ENCODE peak calls at places on chromosome 21, in six cellular contexts. One of them, this sample, is unnamed.

GRCh38 chr21:24045373-24045772 is 1561.9 kb downstream of the MRPL39 start:
- DNase-seq in NCI-H187 treated with DMSO at 0.1 percent for 48 hours: no peak
- DNase-seq in left colon: no peak
- DNase-seq in activated T-cell treated with anti-CD3 and anti-CD28 coated beads for 1 hour: no peak
- DNase-seq in HuH-7.5: no peak
- DNase-seq in NCI-H226: no peak
- DNase-seq in this sample: no peak

GRCh38 chr21:27536319-27536718 is 569.4 kb upstream of the ADAMTS5 start:
- DNase-seq in NCI-H187 treated with DMSO at 0.1 percent for 48 hours: no peak
- DNase-seq in left colon: no peak
- DNase-seq in activated T-cell treated with anti-CD3 and anti-CD28 coated beads for 1 hour: no peak
- DNase-seq in HuH-7.5: no peak
- DNase-seq in NCI-H226: peak
- DNase-seq in this sample: no peak

GRCh38 chr21:25558123-25558522 is 49.2 kb downstream of the MRPL39 start:
- DNase-seq in NCI-H187 treated with DMSO at 0.1 percent for 48 hours: no peak
- DNase-seq in left colon: no peak
- DNase-seq in activated T-cell treated with anti-CD3 and anti-CD28 coated beads for 1 hour: no peak
- DNase-seq in HuH-7.5: no peak
- DNase-seq in NCI-H226: no peak
- DNase-seq in this sample: no peak

GRCh38 chr21:40905251-40905650 is 58.3 kb upstream of the DSCAM start:
- DNase-seq in NCI-H187 treated with DMSO at 0.1 percent for 48 hours: no peak
- DNase-seq in left colon: no peak
- DNase-seq in activated T-cell treated with anti-CD3 and anti-CD28 coated beads for 1 hour: no peak
- DNase-seq in HuH-7.5: no peak
- DNase-seq in NCI-H226: no peak
- DNase-seq in this sample: no peak

GRCh38 chr21:18951291-18952038 is 547.9 kb upstream of the TMPRSS15 start:
- DNase-seq in NCI-H187 treated with DMSO at 0.1 percent for 48 hours: no peak
- DNase-seq in left colon: peak
- DNase-seq in activated T-cell treated with anti-CD3 and anti-CD28 coated beads for 1 hour: no peak
- DNase-seq in HuH-7.5: no peak
- DNase-seq in NCI-H226: no peak
- DNase-seq in this sample: no peak

GRCh38 chr21:45974073-45975016 is 7.2 kb upstream of the COL6A1 start:
- DNase-seq in NCI-H187 treated with DMSO at 0.1 percent for 48 hours: no peak
- DNase-seq in left colon: peak
- DNase-seq in activated T-cell treated with anti-CD3 and anti-CD28 coated beads for 1 hour: no peak
- DNase-seq in HuH-7.5: peak
- DNase-seq in NCI-H226: peak
- DNase-seq in this sample: no peak

GRCh38 chr21:41662161-41662560 is 104.7 kb downstream of the RIPK4 start:
- DNase-seq in NCI-H187 treated with DMSO at 0.1 percent for 48 hours: no peak
- DNase-seq in left colon: no peak
- DNase-seq in activated T-cell treated with anti-CD3 and anti-CD28 coated beads for 1 hour: no peak
- DNase-seq in HuH-7.5: no peak
- DNase-seq in NCI-H226: no peak
- DNase-seq in this sample: no peak

GRCh38 chr21:16084776-16085364 is 355.1 kb downstream of the USP25 start:
- DNase-seq in NCI-H187 treated with DMSO at 0.1 percent for 48 hours: no peak
- DNase-seq in left colon: no peak
- DNase-seq in activated T-cell treated with anti-CD3 and anti-CD28 coated beads for 1 hour: no peak
- DNase-seq in HuH-7.5: no peak
- DNase-seq in NCI-H226: no peak
- DNase-seq in this sample: no peak

GRCh38 chr21:32283001-32283400 is 4.2 kb upstream of the MIS18A start:
- DNase-seq in NCI-H187 treated with DMSO at 0.1 percent for 48 hours: no peak
- DNase-seq in left colon: no peak
- DNase-seq in activated T-cell treated with anti-CD3 and anti-CD28 coated beads for 1 hour: no peak
- DNase-seq in HuH-7.5: no peak
- DNase-seq in NCI-H226: no peak
- DNase-seq in this sample: no peak

GRCh38 chr21:25735895-25736597 is 1.3 kb downstream of the GABPA start:
- DNase-seq in NCI-H187 treated with DMSO at 0.1 percent for 48 hours: no peak
- DNase-seq in left colon: no peak
- DNase-seq in activated T-cell treated with anti-CD3 and anti-CD28 coated beads for 1 hour: no peak
- DNase-seq in HuH-7.5: no peak
- DNase-seq in NCI-H226: no peak
- DNase-seq in this sample: peak

GRCh38 chr21:14120091-14120734 is 90.5 kb downstream of the LIPI start:
- DNase-seq in NCI-H187 treated with DMSO at 0.1 percent for 48 hours: no peak
- DNase-seq in left colon: peak
- DNase-seq in activated T-cell treated with anti-CD3 and anti-CD28 coated beads for 1 hour: no peak
- DNase-seq in HuH-7.5: no peak
- DNase-seq in NCI-H226: no peak
- DNase-seq in this sample: no peak

GRCh38 chr21:35189077-35189863 is 140.2 kb upstream of the RUNX1 start:
- DNase-seq in NCI-H187 treated with DMSO at 0.1 percent for 48 hours: no peak
- DNase-seq in left colon: no peak
- DNase-seq in activated T-cell treated with anti-CD3 and anti-CD28 coated beads for 1 hour: no peak
- DNase-seq in HuH-7.5: no peak
- DNase-seq in NCI-H226: no peak
- DNase-seq in this sample: no peak

GRCh38 chr21:21163904-21164303 is 165.7 kb downstream of the NCAM2 start:
- DNase-seq in NCI-H187 treated with DMSO at 0.1 percent for 48 hours: no peak
- DNase-seq in left colon: peak
- DNase-seq in activated T-cell treated with anti-CD3 and anti-CD28 coated beads for 1 hour: no peak
- DNase-seq in HuH-7.5: peak
- DNase-seq in NCI-H226: peak
- DNase-seq in this sample: peak